ENCODE peak calls at places on chromosomes 12 and 14, in seven cellular contexts. H is testis, U is Peyer's patch, O is upper lobe of left lung, S is prostate gland, B is ovary, D is lower leg skin. M is an unnamed sample.

GRCh38 chr12:92915365-92915764 is 13.7 kb downstream of the EEA1 start:
- DNase-seq in O (no peak), S (no peak), U (no peak), D (no peak), H (no peak), B (no peak), M (no peak)

GRCh38 chr14:72515779-72516770 is 377.8 kb downstream of the DPF3 start:
- DNase-seq in O (no peak), S (no peak), B (no peak), U (no peak), D (no peak), H (peak; percentile 48), M (peak; percentile 64)

GRCh38 chr12:4099276-4099675 is 174.3 kb upstream of the CCND2 start:
- DNase-seq in S (no peak), B (no peak), D (no peak), U (no peak), H (no peak), O (no peak), M (no peak)

GRCh38 chr14:95200404-95200803 is 43.1 kb upstream of the DICER1 start:
- DNase-seq in S (no peak), D (no peak), O (peak; percentile 85), U (no peak), B (no peak), H (no peak), M (no peak)

GRCh38 chr12:52992699-52993557 is 13.3 kb upstream of the EIF4B start:
- DNase-seq in S (no peak), U (no peak), H (no peak), B (no peak), O (no peak), D (no peak), M (no peak)

GRCh38 chr14:103613517-103613916 is 15.5 kb upstream of the KLC1 start:
- DNase-seq in O (no peak), H (no peak), B (no peak), D (no peak), U (no peak), S (no peak), M (no peak)

GRCh38 chr14:72965249-72965648 is 39.0 kb downstream of the DCAF4 start:
- DNase-seq in S (no peak), B (no peak), U (no peak), D (no peak), H (no peak), O (no peak), M (no peak)

GRCh38 chr12:24778486-24779304 is 170.2 kb downstream of the BCAT1 start:
- DNase-seq in D (no peak), O (no peak), U (no peak), S (no peak), B (no peak), H (no peak), M (no peak)

GRCh38 chr12:108630481-108631207 is 3.0 kb downstream of the SELPLG start:
- DNase-seq in H (no peak), D (no peak), U (no peak), S (no peak), B (no peak), O (no peak), M (no peak)

GRCh38 chr12:46389130-46389616 is 16.6 kb upstream of the SLC38A2 start:
- DNase-seq in D (peak; percentile 71), U (no peak), O (no peak), H (peak; percentile 38), B (no peak), S (no peak), M (no peak)

GRCh38 chr12:116236986-116237385 is 40.5 kb downstream of the MED13L start:
- DNase-seq in O (no peak), H (no peak), D (no peak), B (no peak), S (no peak), U (no peak), M (no peak)

GRCh38 chr12:53054112-53054878 is 4.4 kb downstream of the TNS2 start:
- DNase-seq in S (peak; percentile 98), O (peak; percentile 98), D (peak; percentile 93), U (peak; percentile 98), H (peak; percentile 98), B (peak; percentile 97), M (peak; percentile 99)

GRCh38 chr14:35374273-35374681 is 30.3 kb downstream of the NFKBIA start:
- DNase-seq in B (peak; percentile 30), O (peak; percentile 84), S (no peak), D (peak; percentile 87), H (peak; percentile 32), U (no peak), M (no peak)

GRCh38 chr12:31702047-31702446 is 26.8 kb downstream of the AMN1 start:
- DNase-seq in B (no peak), H (no peak), S (no peak), D (no peak), U (no peak), O (no peak), M (no peak)

GRCh38 chr12:79691299-79692248 is 810 bp upstream of the PAWR start:
- DNase-seq in U (no peak), B (no peak), H (peak; percentile 44), O (no peak), S (peak; percentile 29), D (peak; percentile 22), M (no peak)

GRCh38 chr12:77979597-77980250 is 149.0 kb downstream of the NAV3 start:
- DNase-seq in O (no peak), S (no peak), U (no peak), D (no peak), H (no peak), B (no peak), M (no peak)

GRCh38 chr14:32933623-32933942 is 5.1 kb upstream of the NPAS3 start:
- DNase-seq in B (no peak), O (no peak), U (no peak), S (no peak), H (no peak), D (no peak), M (no peak)

GRCh38 chr14:102694530-102695171 is 82.6 kb upstream of the TRAF3 start:
- DNase-seq in S (peak; percentile 77), H (peak; percentile 88), B (peak; percentile 39), U (peak; percentile 65), O (peak; percentile 52), D (peak; percentile 80), M (no peak)

GRCh38 chr14:75736845-75737485 is 75.9 kb downstream of the TTLL5 start:
- DNase-seq in B (no peak), D (no peak), S (no peak), H (no peak), U (no peak), O (no peak), M (no peak)

GRCh38 chr12:80241576-80242273 is 142.4 kb downstream of the OTOGL start:
- DNase-seq in S (no peak), U (no peak), B (no peak), O (no peak), H (no peak), D (no peak), M (no peak)

GRCh38 chr12:91172051-91172450 is 10.6 kb downstream of the DCN start:
- DNase-seq in O (no peak), B (no peak), U (no peak), S (no peak), D (no peak), H (no peak), M (no peak)

DNA sequence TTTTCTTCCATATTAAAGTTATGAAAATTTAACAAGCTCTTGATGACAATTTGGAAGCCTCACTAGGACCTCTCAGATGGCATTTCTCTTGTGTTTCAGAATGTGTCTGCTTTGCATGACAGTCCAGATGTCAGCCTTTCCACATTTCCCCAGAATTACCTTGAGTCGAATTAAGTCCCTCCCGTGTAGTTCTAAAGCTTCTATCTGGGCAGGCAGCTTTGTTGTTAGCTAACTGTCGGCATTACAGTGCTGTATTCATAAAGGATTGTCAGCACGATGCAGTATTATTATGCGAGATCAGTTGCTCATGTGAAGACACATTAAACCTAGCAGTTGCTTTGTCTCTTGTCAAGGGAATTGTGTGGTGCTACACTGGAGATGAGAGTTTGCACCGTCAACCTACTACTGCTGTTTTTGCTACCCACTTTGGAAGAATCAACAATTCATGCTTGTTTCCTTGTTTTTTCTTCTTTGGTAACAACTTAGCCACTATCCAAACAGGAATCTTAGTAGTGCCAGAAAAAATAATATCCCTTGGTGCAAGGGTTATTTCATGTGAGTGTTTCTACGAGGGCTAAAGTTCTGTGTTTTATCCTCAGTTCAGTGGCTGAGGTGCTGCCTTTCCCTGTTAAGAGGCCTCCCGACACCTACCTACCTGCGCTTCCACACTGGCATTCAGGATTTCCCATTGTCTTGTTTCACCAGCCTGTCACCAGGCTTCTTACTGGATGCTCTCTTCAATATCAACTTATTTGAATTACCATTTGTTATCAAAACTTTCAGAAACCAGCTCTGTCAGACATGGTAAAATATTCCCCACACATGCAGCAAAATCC is 298.0 kb upstream of the G2E3 start:
- DNase-seq in S (no peak), D (no peak), U (no peak), B (no peak), H (no peak), O (no peak), M (no peak)
- TF ChIP-seq POLR2A in S (no peak), D (no peak), U (no peak), B (no peak), H (no peak), O (no peak), M (no peak)

DNA sequence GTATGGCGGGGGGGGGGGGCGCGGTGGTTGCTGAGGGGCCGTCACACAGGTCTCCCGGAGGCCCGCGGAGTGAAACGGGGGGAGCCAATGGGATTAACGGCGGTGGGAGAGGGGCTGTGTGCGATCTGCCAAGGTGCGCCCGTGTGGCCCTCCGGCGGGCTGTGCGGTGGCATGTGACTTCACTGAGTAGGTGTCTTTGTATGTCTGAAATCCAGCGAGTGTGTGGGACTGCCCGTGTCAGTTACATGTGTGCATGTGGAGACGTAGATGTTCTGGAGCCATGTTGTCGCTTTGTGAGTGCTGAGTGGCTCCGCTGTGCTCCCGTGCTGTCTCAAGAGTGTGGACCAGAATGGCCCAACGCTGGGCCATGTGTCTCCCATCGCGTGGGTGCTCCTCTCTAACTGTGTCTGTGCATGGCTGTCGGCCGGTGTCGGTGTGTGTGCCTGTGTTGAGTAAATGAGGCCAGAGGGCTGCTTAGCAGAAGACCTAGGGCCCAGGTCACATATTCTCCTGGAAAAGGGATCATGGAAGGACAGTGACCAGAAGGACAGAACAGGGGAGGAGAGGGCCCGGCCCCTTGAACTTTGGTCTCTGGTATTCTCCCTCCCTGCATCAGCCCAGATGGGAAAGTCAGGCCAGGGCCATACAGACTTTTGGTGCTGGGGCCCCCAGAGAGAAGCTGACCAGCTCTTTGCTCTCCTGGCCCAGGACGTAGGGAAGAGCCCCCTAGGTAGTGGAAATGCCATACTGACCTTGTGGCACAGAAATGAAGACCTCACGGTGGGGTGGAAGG is 1.6 kb downstream of the PTMS start:
- DNase-seq in B (no peak), O (peak; percentile 40), S (peak; percentile 40), U (no peak), D (no peak), H (peak; percentile 34), M (no peak)
- TF ChIP-seq POLR2A in B (no peak), O (no peak), S (no peak), U (no peak), D (no peak), H (no peak), M (no peak)

DNA sequence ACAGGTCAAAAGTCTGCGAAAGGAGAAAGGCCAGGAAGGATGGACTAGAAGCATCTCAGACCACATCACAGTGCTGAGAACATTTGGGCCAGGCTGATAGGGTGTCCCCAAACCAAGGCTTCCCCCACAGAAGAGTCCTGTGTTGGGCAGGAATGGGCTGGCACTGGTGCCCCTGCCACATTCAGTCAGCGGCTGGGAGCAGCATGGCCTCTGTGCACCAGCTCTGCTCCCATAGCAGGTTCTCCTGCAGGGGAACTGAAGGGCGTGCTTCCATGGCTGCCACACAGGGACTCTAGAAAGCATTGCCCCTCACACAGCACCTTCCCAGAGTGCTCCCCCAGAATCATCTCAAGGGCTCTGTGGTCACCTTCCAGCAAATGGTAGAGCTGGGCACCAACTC is 17.5 kb downstream of the EVL start:
- DNase-seq in U (no peak), S (no peak), O (no peak), B (no peak), D (no peak), H (no peak), M (no peak)
- TF ChIP-seq POLR2A in U (no peak), S (no peak), O (no peak), B (no peak), D (no peak), H (no peak), M (no peak)

GRCh38 chr12:124518051-124518932 is 49.1 kb downstream of the NCOR2 start:
- DNase-seq in D (peak; percentile 99), S (peak; percentile 99), H (peak; percentile 98), O (peak; percentile 97), B (peak; percentile 99), U (peak; percentile 55), M (peak; percentile 100)
- TF ChIP-seq POLR2A in D (no peak), S (no peak), H (no peak), O (no peak), B (peak; percentile 39), U (no peak), M (no peak)

M was measured in esophagus muscularis mucosa.